ENCODE peak calls at places on chromosomes 2 and 18, in five cellular contexts. Y is psoas muscle, I is GM23338, T is hepatocyte, U is brain microvascular endothelial cell. N is an unnamed sample.

GRCh38 chr2:15634846-15635490 is 43.3 kb downstream of the DDX1 start:
- DNase-seq in Y (no peak), I (no peak), T (no peak), U (no peak), N (no peak)

GRCh38 chr2:179981085-179981484 is 26.0 kb downstream of the CWC22 start:
- DNase-seq in Y (no peak), I (no peak), T (no peak), U (peak; percentile 6), N (no peak)

GRCh38 chr2:163682695-163683094 is 53.1 kb downstream of the FIGN start:
- DNase-seq in Y (no peak), I (peak; percentile 40), T (peak; percentile 11), U (peak; percentile 39), N (no peak)

GRCh38 chr2:161223139-161223732 is 63.0 kb downstream of the TANK start:
- DNase-seq in Y (no peak), I (peak; percentile 61), T (peak; percentile 53), U (no peak), N (peak; percentile 31)

GRCh38 chr2:177533253-177533652 is 140.7 kb downstream of the AGPS start:
- DNase-seq in Y (no peak), I (no peak), T (no peak), U (no peak), N (no peak)

GRCh38 chr2:96816836-96817702 is 1.0 kb downstream of the CNNM3 start:
- DNase-seq in Y (no peak), I (peak; percentile 34), T (no peak), U (peak; percentile 9), N (no peak)

GRCh38 chr2:42794271-42795046 is 2.1 kb upstream of the HAAO start:
- DNase-seq in Y (no peak), I (peak; percentile 80), T (peak; percentile 64), U (peak; percentile 14), N (no peak)

GRCh38 chr2:129179199-129179598 is 800.3 kb upstream of the RAB6C start:
- DNase-seq in Y (no peak), I (no peak), T (no peak), U (no peak), N (no peak)

GRCh38 chr2:205758051-205758450 is 75.8 kb downstream of the NRP2 start:
- DNase-seq in Y (no peak), I (no peak), T (peak; percentile 54), U (peak; percentile 90), N (no peak)

GRCh38 chr2:17719562-17720371 is 33.8 kb downstream of the SMC6 start:
- DNase-seq in Y (no peak), I (peak; percentile 58), T (peak; percentile 22), U (no peak), N (no peak)

GRCh38 chr2:132859550-132859949 is 189.5 kb upstream of the LYPD1 start:
- DNase-seq in Y (no peak), I (no peak), T (no peak), U (no peak), N (no peak)

GRCh38 chr2:71417300-71418202 is 35.8 kb upstream of the DYSF start:
- DNase-seq in Y (no peak), I (peak; percentile 19), T (peak; percentile 6), U (no peak), N (no peak)

GRCh38 chr18:30016179-30016578 is 1026.4 kb downstream of the DSC3 start:
- DNase-seq in Y (no peak), I (no peak), T (no peak), U (no peak), N (no peak)

GRCh38 chr2:84792856-84793522 is 87.9 kb downstream of the TRABD2A start:
- DNase-seq in Y (no peak), I (no peak), T (no peak), U (no peak), N (no peak)

GRCh38 chr2:232875256-232876070 is 5.4 kb downstream of the SNORC start:
- DNase-seq in Y (no peak), I (peak; percentile 62), T (peak; percentile 26), U (no peak), N (no peak)

GRCh38 chr2:171249689-171250088 is 89.0 kb upstream of the TLK1 start:
- DNase-seq in Y (no peak), I (no peak), T (no peak), U (no peak), N (no peak)

GRCh38 chr2:17163628-17164027 is 354.6 kb downstream of the RAD51AP2 start:
- DNase-seq in Y (no peak), I (no peak), T (no peak), U (no peak), N (no peak)

GRCh38 chr2:191679818-191680600 is 2.1 kb downstream of the NABP1 start:
- DNase-seq in Y (no peak), I (no peak), T (no peak), U (no peak), N (no peak)

GRCh38 chr2:282693-283263 is 5.1 kb downstream of the ALKAL2 start:
- DNase-seq in Y (no peak), I (no peak), T (no peak), U (no peak), N (no peak)

GRCh38 chr2:173751245-173751975 is 213.8 kb downstream of the SP3 start:
- DNase-seq in Y (no peak), I (peak; percentile 64), T (no peak), U (no peak), N (no peak)

GRCh38 chr2:1787799-1788477 is 43.6 kb upstream of the PXDN start:
- DNase-seq in Y (no peak), I (no peak), T (no peak), U (no peak), N (no peak)

GRCh38 chr2:96815326-96816126 is 542 bp upstream of the CNNM3 start:
- DNase-seq in Y (no peak), I (peak; percentile 82), T (peak; percentile 60), U (peak; percentile 28), N (peak; percentile 27)

GRCh38 chr2:124988111-124988510 is 963.0 kb downstream of the CNTNAP5 start:
- DNase-seq in Y (no peak), I (no peak), T (no peak), U (no peak), N (no peak)

GRCh38 chr2:221153226-221153625 is 418.9 kb downstream of the EPHA4 start:
- DNase-seq in Y (no peak), I (no peak), T (no peak), U (no peak), N (no peak)

GRCh38 chr2:223747392-223748042 is 89.9 kb downstream of the AP1S3 start:
- DNase-seq in Y (no peak), I (no peak), T (no peak), U (no peak), N (no peak)

DNA sequence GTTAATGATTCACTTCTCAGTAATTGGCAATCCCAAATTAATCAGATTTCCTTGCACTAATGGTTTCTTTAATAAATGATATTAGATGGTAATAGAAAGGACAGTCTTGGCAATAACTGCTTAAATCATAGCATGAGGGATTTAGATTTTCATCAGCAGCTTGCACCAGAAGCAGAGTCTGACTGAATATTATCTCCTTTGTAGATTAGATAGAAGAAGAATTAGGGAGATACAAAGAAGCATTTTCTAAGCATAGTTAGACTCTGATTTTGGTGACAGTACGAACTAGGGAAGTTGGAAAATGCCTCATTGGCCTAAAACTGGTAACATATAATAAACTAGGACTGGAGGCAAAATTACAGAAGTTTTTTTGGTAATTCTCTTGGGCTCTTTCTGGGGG is 232.8 kb upstream of the EPAS1 start:
- DNase-seq in Y (no peak), I (no peak), T (no peak), U (no peak), N (no peak)
- H3K4me3 ChIP-seq in Y (no peak overlapping the region), I (no peak overlapping the region), T (no peak overlapping the region), U (no peak overlapping the region), N (no peak overlapping the region)

GRCh38 chr18:76446746-76447267 is 48.2 kb downstream of the ZNF516 start:
- DNase-seq in Y (no peak), I (no peak), T (no peak), U (no peak), N (no peak)

GRCh38 chr18:76447268-76447890 is 47.7 kb downstream of the ZNF516 start:
- DNase-seq in Y (no peak), I (no peak), T (no peak), U (no peak), N (no peak)

GRCh38 chr18:76449110-76449453 is 46.0 kb downstream of the ZNF516 start:
- DNase-seq in Y (no peak), I (no peak), T (no peak), U (no peak), N (no peak)

GRCh38 chr18:76450452-76450851 is 44.6 kb downstream of the ZNF516 start:
- DNase-seq in Y (no peak), I (peak; percentile 24), T (no peak), U (no peak), N (no peak)

GRCh38 chr18:76448262-76449109 is 46.6 kb downstream of the ZNF516 start:
- DNase-seq in Y (no peak), I (no peak), T (no peak), U (no peak), N (no peak)
- H3K27ac ChIP-seq in Y (peak overlapping the region; percentile 93), I (no peak overlapping the region), T (peak overlapping the region; percentile 51), U (no peak overlapping the region), N (peak overlapping the region; percentile 34)

GRCh38 chr2:237858294-237859081 is 935 bp upstream of the RAMP1 start:
- DNase-seq in Y (peak; percentile 70), I (peak; percentile 85), T (peak; percentile 88), U (peak; percentile 72), N (peak; percentile 41)
- H3K4me3 ChIP-seq in Y (peak overlapping the region; percentile 83), I (peak overlapping the region; percentile 60), T (no peak overlapping the region), U (no peak overlapping the region), N (no peak overlapping the region)

DNA sequence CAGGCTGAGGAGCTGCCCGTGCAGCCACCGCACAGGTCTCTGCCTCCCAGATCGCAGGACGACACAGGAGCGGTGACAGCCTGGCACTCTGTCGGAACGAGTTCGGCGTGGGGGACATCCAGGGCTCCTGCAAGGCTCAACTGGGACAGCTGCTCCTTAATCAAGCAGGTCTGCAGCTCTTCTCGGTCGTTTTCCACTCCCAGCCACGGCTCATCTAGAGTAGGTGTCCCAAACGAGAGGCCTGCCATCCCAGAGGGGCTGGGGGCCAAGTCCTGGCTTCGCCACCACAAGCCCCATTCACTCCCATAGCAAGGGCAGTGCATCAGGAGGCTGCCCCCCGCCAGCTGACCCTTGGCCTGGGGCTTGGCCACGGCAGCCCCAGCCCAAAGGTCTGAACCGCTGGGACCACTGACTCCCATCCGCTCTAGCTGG is 22.5 kb downstream of the PASK start:
- DNase-seq in Y (no peak), I (no peak), T (no peak), U (no peak), N (no peak)
- H3K27ac ChIP-seq in Y (no peak overlapping the region), I (no peak overlapping the region), T (no peak overlapping the region), U (no peak overlapping the region), N (no peak overlapping the region)

DNA sequence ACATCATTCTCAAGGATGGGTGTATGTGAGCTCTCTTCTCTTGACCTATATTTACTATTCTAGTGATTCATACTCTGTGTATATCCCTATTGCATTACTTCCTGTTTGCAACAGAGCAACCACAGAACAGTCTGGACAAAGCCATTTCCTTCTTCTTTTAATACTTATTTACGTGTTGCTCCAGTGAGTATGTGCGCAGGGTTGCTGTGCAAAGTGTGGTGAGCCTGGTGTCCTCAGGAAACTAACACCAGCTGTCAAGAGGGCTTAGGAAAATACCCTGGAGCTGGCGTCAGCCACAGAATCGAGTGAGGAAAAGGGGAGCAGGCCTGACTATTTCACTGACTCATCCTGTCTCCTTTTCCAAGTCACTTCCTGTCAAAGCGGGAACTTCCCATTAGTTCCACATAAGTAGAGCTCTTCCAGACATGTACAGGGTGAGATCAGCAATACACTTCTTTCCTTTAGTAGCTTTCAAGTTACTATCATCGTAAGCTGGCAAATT is 214.1 kb upstream of the COPS8 start:
- DNase-seq in Y (peak; percentile 70), I (no peak), T (peak; percentile 76), U (peak; percentile 87), N (peak; percentile 51)
- H3K4me3 ChIP-seq in Y (no peak overlapping the region), I (no peak overlapping the region), T (no peak overlapping the region), U (no peak overlapping the region), N (no peak overlapping the region)

N was measured in tibial nerve.